ENCODE peak calls at places on chromosomes 3 and 15, in ten cellular contexts. One of them, this sample, is unnamed.

GRCh38 chr3:146306024-146306423 is 55.1 kb upstream of the PLSCR4 start:
- DNase-seq in CMK: no peak
- DNase-seq in A172: no peak
- DNase-seq in A673: no peak
- DNase-seq in stimulated activated CD4-positive, alpha-beta T cell treated with anti-CD3 and anti-CD28 coated beads, Interleukin-12 subunit alpha, Interleukin-12 subunit beta, amount 100 ng/mL, for 48 hours: no peak
- DNase-seq in MCF 10A: no peak
- DNase-seq in H54: no peak
- DNase-seq in activated T-helper 1 cell treated with Interleukin-2 at 50 U/mL for 16 hours: no peak
- DNase-seq in RCC 7860: no peak
- DNase-seq in activated CD8-positive, alpha-beta memory T cell treated with anti-CD3 and anti-CD28 coated beads for 24 hours: no peak
- DNase-seq in this sample: no peak

GRCh38 chr3:117692416-117692995 is 982.9 kb downstream of the TUSC7 start:
- DNase-seq in CMK: no peak
- DNase-seq in A172: no peak
- DNase-seq in A673: no peak
- DNase-seq in stimulated activated CD4-positive, alpha-beta T cell treated with anti-CD3 and anti-CD28 coated beads, Interleukin-12 subunit alpha, Interleukin-12 subunit beta, amount 100 ng/mL, for 48 hours: no peak
- DNase-seq in MCF 10A: no peak
- DNase-seq in H54: no peak
- DNase-seq in activated T-helper 1 cell treated with Interleukin-2 at 50 U/mL for 16 hours: no peak
- DNase-seq in RCC 7860: peak
- DNase-seq in activated CD8-positive, alpha-beta memory T cell treated with anti-CD3 and anti-CD28 coated beads for 24 hours: no peak
- DNase-seq in this sample: no peak

GRCh38 chr15:91919014-91919534 is 65.6 kb downstream of the SLCO3A1 start:
- DNase-seq in CMK: no peak
- DNase-seq in A172: no peak
- DNase-seq in A673: no peak
- DNase-seq in stimulated activated CD4-positive, alpha-beta T cell treated with anti-CD3 and anti-CD28 coated beads, Interleukin-12 subunit alpha, Interleukin-12 subunit beta, amount 100 ng/mL, for 48 hours: no peak
- DNase-seq in MCF 10A: no peak
- DNase-seq in H54: no peak
- DNase-seq in activated T-helper 1 cell treated with Interleukin-2 at 50 U/mL for 16 hours: no peak
- DNase-seq in RCC 7860: no peak
- DNase-seq in activated CD8-positive, alpha-beta memory T cell treated with anti-CD3 and anti-CD28 coated beads for 24 hours: no peak
- DNase-seq in this sample: no peak

GRCh38 chr3:161197855-161198836 is 23.0 kb upstream of the NMD3 start:
- DNase-seq in CMK: no peak
- DNase-seq in A172: peak
- DNase-seq in A673: no peak
- DNase-seq in stimulated activated CD4-positive, alpha-beta T cell treated with anti-CD3 and anti-CD28 coated beads, Interleukin-12 subunit alpha, Interleukin-12 subunit beta, amount 100 ng/mL, for 48 hours: no peak
- DNase-seq in MCF 10A: no peak
- DNase-seq in H54: no peak
- DNase-seq in activated T-helper 1 cell treated with Interleukin-2 at 50 U/mL for 16 hours: no peak
- DNase-seq in RCC 7860: peak
- DNase-seq in activated CD8-positive, alpha-beta memory T cell treated with anti-CD3 and anti-CD28 coated beads for 24 hours: no peak
- DNase-seq in this sample: no peak

GRCh38 chr3:116314476-116314875 is 130.8 kb downstream of the LSAMP start:
- DNase-seq in CMK: no peak
- DNase-seq in A172: no peak
- DNase-seq in A673: no peak
- DNase-seq in stimulated activated CD4-positive, alpha-beta T cell treated with anti-CD3 and anti-CD28 coated beads, Interleukin-12 subunit alpha, Interleukin-12 subunit beta, amount 100 ng/mL, for 48 hours: no peak
- DNase-seq in MCF 10A: no peak
- DNase-seq in H54: no peak
- DNase-seq in activated T-helper 1 cell treated with Interleukin-2 at 50 U/mL for 16 hours: no peak
- DNase-seq in RCC 7860: no peak
- DNase-seq in activated CD8-positive, alpha-beta memory T cell treated with anti-CD3 and anti-CD28 coated beads for 24 hours: no peak
- DNase-seq in this sample: no peak

GRCh38 chr15:90241343-90242192 is 7.6 kb downstream of the GDPGP1 start:
- DNase-seq in CMK: no peak
- DNase-seq in A172: no peak
- DNase-seq in A673: no peak
- DNase-seq in stimulated activated CD4-positive, alpha-beta T cell treated with anti-CD3 and anti-CD28 coated beads, Interleukin-12 subunit alpha, Interleukin-12 subunit beta, amount 100 ng/mL, for 48 hours: no peak
- DNase-seq in MCF 10A: no peak
- DNase-seq in H54: no peak
- DNase-seq in activated T-helper 1 cell treated with Interleukin-2 at 50 U/mL for 16 hours: no peak
- DNase-seq in RCC 7860: no peak
- DNase-seq in activated CD8-positive, alpha-beta memory T cell treated with anti-CD3 and anti-CD28 coated beads for 24 hours: no peak
- DNase-seq in this sample: no peak

GRCh38 chr15:63460210-63461135 is 43.9 kb upstream of the USP3 start:
- DNase-seq in CMK: no peak
- DNase-seq in A172: no peak
- DNase-seq in A673: no peak
- DNase-seq in stimulated activated CD4-positive, alpha-beta T cell treated with anti-CD3 and anti-CD28 coated beads, Interleukin-12 subunit alpha, Interleukin-12 subunit beta, amount 100 ng/mL, for 48 hours: no peak
- DNase-seq in MCF 10A: no peak
- DNase-seq in H54: no peak
- DNase-seq in activated T-helper 1 cell treated with Interleukin-2 at 50 U/mL for 16 hours: no peak
- DNase-seq in RCC 7860: no peak
- DNase-seq in activated CD8-positive, alpha-beta memory T cell treated with anti-CD3 and anti-CD28 coated beads for 24 hours: no peak
- DNase-seq in this sample: no peak

GRCh38 chr15:69607101-69607500 is 154.5 kb downstream of the RPLP1 start:
- DNase-seq in CMK: no peak
- DNase-seq in A172: no peak
- DNase-seq in A673: no peak
- DNase-seq in stimulated activated CD4-positive, alpha-beta T cell treated with anti-CD3 and anti-CD28 coated beads, Interleukin-12 subunit alpha, Interleukin-12 subunit beta, amount 100 ng/mL, for 48 hours: no peak
- DNase-seq in MCF 10A: peak
- DNase-seq in H54: no peak
- DNase-seq in activated T-helper 1 cell treated with Interleukin-2 at 50 U/mL for 16 hours: no peak
- DNase-seq in RCC 7860: no peak
- DNase-seq in activated CD8-positive, alpha-beta memory T cell treated with anti-CD3 and anti-CD28 coated beads for 24 hours: no peak
- DNase-seq in this sample: peak

GRCh38 chr15:62107561-62108110 is 40.9 kb downstream of the C2CD4A start:
- DNase-seq in CMK: no peak
- DNase-seq in A172: no peak
- DNase-seq in A673: no peak
- DNase-seq in stimulated activated CD4-positive, alpha-beta T cell treated with anti-CD3 and anti-CD28 coated beads, Interleukin-12 subunit alpha, Interleukin-12 subunit beta, amount 100 ng/mL, for 48 hours: no peak
- DNase-seq in MCF 10A: no peak
- DNase-seq in H54: no peak
- DNase-seq in activated T-helper 1 cell treated with Interleukin-2 at 50 U/mL for 16 hours: no peak
- DNase-seq in RCC 7860: peak
- DNase-seq in activated CD8-positive, alpha-beta memory T cell treated with anti-CD3 and anti-CD28 coated beads for 24 hours: no peak
- DNase-seq in this sample: no peak

GRCh38 chr3:154275965-154276364 is 48.3 kb downstream of the DHX36 start:
- DNase-seq in CMK: no peak
- DNase-seq in A172: no peak
- DNase-seq in A673: no peak
- DNase-seq in stimulated activated CD4-positive, alpha-beta T cell treated with anti-CD3 and anti-CD28 coated beads, Interleukin-12 subunit alpha, Interleukin-12 subunit beta, amount 100 ng/mL, for 48 hours: no peak
- DNase-seq in MCF 10A: no peak
- DNase-seq in H54: no peak
- DNase-seq in activated T-helper 1 cell treated with Interleukin-2 at 50 U/mL for 16 hours: no peak
- DNase-seq in RCC 7860: no peak
- DNase-seq in activated CD8-positive, alpha-beta memory T cell treated with anti-CD3 and anti-CD28 coated beads for 24 hours: no peak
- DNase-seq in this sample: no peak

GRCh38 chr3:155745795-155746550 is 1.1 kb upstream of the PLCH1 start:
- DNase-seq in CMK: no peak
- DNase-seq in A172: no peak
- DNase-seq in A673: peak
- DNase-seq in stimulated activated CD4-positive, alpha-beta T cell treated with anti-CD3 and anti-CD28 coated beads, Interleukin-12 subunit alpha, Interleukin-12 subunit beta, amount 100 ng/mL, for 48 hours: no peak
- DNase-seq in MCF 10A: peak
- DNase-seq in H54: peak
- DNase-seq in activated T-helper 1 cell treated with Interleukin-2 at 50 U/mL for 16 hours: no peak
- DNase-seq in RCC 7860: peak
- DNase-seq in activated CD8-positive, alpha-beta memory T cell treated with anti-CD3 and anti-CD28 coated beads for 24 hours: no peak
- DNase-seq in this sample: no peak

GRCh38 chr15:89665449-89666146 is 10.3 kb upstream of the KIF7 start:
- DNase-seq in CMK: no peak
- DNase-seq in A172: no peak
- DNase-seq in A673: peak
- DNase-seq in stimulated activated CD4-positive, alpha-beta T cell treated with anti-CD3 and anti-CD28 coated beads, Interleukin-12 subunit alpha, Interleukin-12 subunit beta, amount 100 ng/mL, for 48 hours: no peak
- DNase-seq in MCF 10A: no peak
- DNase-seq in H54: no peak
- DNase-seq in activated T-helper 1 cell treated with Interleukin-2 at 50 U/mL for 16 hours: no peak
- DNase-seq in RCC 7860: no peak
- DNase-seq in activated CD8-positive, alpha-beta memory T cell treated with anti-CD3 and anti-CD28 coated beads for 24 hours: no peak
- DNase-seq in this sample: no peak

GRCh38 chr3:50179710-50180109 is 11.7 kb upstream of the GNAT1 start:
- DNase-seq in CMK: no peak
- DNase-seq in A172: peak
- DNase-seq in A673: no peak
- DNase-seq in stimulated activated CD4-positive, alpha-beta T cell treated with anti-CD3 and anti-CD28 coated beads, Interleukin-12 subunit alpha, Interleukin-12 subunit beta, amount 100 ng/mL, for 48 hours: no peak
- DNase-seq in MCF 10A: no peak
- DNase-seq in H54: no peak
- DNase-seq in activated T-helper 1 cell treated with Interleukin-2 at 50 U/mL for 16 hours: no peak
- DNase-seq in RCC 7860: no peak
- DNase-seq in activated CD8-positive, alpha-beta memory T cell treated with anti-CD3 and anti-CD28 coated beads for 24 hours: no peak
- DNase-seq in this sample: no peak

GRCh38 chr15:50182233-50183013 is 427 bp downstream of the SLC27A2 start:
- DNase-seq in CMK: peak
- DNase-seq in A172: no peak
- DNase-seq in A673: no peak
- DNase-seq in stimulated activated CD4-positive, alpha-beta T cell treated with anti-CD3 and anti-CD28 coated beads, Interleukin-12 subunit alpha, Interleukin-12 subunit beta, amount 100 ng/mL, for 48 hours: peak
- DNase-seq in MCF 10A: peak
- DNase-seq in H54: no peak
- DNase-seq in activated T-helper 1 cell treated with Interleukin-2 at 50 U/mL for 16 hours: peak
- DNase-seq in RCC 7860: no peak
- DNase-seq in activated CD8-positive, alpha-beta memory T cell treated with anti-CD3 and anti-CD28 coated beads for 24 hours: peak
- DNase-seq in this sample: no peak

GRCh38 chr15:70407955-70408354 is 310.2 kb upstream of the TLE3 start:
- DNase-seq in CMK: no peak
- DNase-seq in A172: no peak
- DNase-seq in A673: no peak
- DNase-seq in stimulated activated CD4-positive, alpha-beta T cell treated with anti-CD3 and anti-CD28 coated beads, Interleukin-12 subunit alpha, Interleukin-12 subunit beta, amount 100 ng/mL, for 48 hours: no peak
- DNase-seq in MCF 10A: no peak
- DNase-seq in H54: no peak
- DNase-seq in activated T-helper 1 cell treated with Interleukin-2 at 50 U/mL for 16 hours: no peak
- DNase-seq in RCC 7860: no peak
- DNase-seq in activated CD8-positive, alpha-beta memory T cell treated with anti-CD3 and anti-CD28 coated beads for 24 hours: no peak
- DNase-seq in this sample: no peak

GRCh38 chr3:55367396-55367795 is 119.7 kb downstream of the WNT5A start:
- DNase-seq in CMK: no peak
- DNase-seq in A172: no peak
- DNase-seq in A673: no peak
- DNase-seq in stimulated activated CD4-positive, alpha-beta T cell treated with anti-CD3 and anti-CD28 coated beads, Interleukin-12 subunit alpha, Interleukin-12 subunit beta, amount 100 ng/mL, for 48 hours: no peak
- DNase-seq in MCF 10A: no peak
- DNase-seq in H54: no peak
- DNase-seq in activated T-helper 1 cell treated with Interleukin-2 at 50 U/mL for 16 hours: no peak
- DNase-seq in RCC 7860: no peak
- DNase-seq in activated CD8-positive, alpha-beta memory T cell treated with anti-CD3 and anti-CD28 coated beads for 24 hours: no peak
- DNase-seq in this sample: no peak

GRCh38 chr15:77633134-77633912 is 611 bp upstream of the LINGO1 start:
- DNase-seq in CMK: peak
- DNase-seq in A172: peak
- DNase-seq in A673: peak
- DNase-seq in stimulated activated CD4-positive, alpha-beta T cell treated with anti-CD3 and anti-CD28 coated beads, Interleukin-12 subunit alpha, Interleukin-12 subunit beta, amount 100 ng/mL, for 48 hours: peak
- DNase-seq in MCF 10A: peak
- DNase-seq in H54: peak
- DNase-seq in activated T-helper 1 cell treated with Interleukin-2 at 50 U/mL for 16 hours: peak
- DNase-seq in RCC 7860: peak
- DNase-seq in activated CD8-positive, alpha-beta memory T cell treated with anti-CD3 and anti-CD28 coated beads for 24 hours: peak
- DNase-seq in this sample: peak

GRCh38 chr3:43528498-43529099 is 93.2 kb downstream of the ANO10 start:
- DNase-seq in CMK: no peak
- DNase-seq in A172: no peak
- DNase-seq in A673: no peak
- DNase-seq in stimulated activated CD4-positive, alpha-beta T cell treated with anti-CD3 and anti-CD28 coated beads, Interleukin-12 subunit alpha, Interleukin-12 subunit beta, amount 100 ng/mL, for 48 hours: no peak
- DNase-seq in MCF 10A: no peak
- DNase-seq in H54: no peak
- DNase-seq in activated T-helper 1 cell treated with Interleukin-2 at 50 U/mL for 16 hours: no peak
- DNase-seq in RCC 7860: no peak
- DNase-seq in activated CD8-positive, alpha-beta memory T cell treated with anti-CD3 and anti-CD28 coated beads for 24 hours: no peak
- DNase-seq in this sample: no peak

GRCh38 chr15:60392986-60393811 is 4.6 kb downstream of the ANXA2 start:
- DNase-seq in CMK: no peak
- DNase-seq in A172: peak
- DNase-seq in A673: peak
- DNase-seq in stimulated activated CD4-positive, alpha-beta T cell treated with anti-CD3 and anti-CD28 coated beads, Interleukin-12 subunit alpha, Interleukin-12 subunit beta, amount 100 ng/mL, for 48 hours: peak
- DNase-seq in MCF 10A: peak
- DNase-seq in H54: no peak
- DNase-seq in activated T-helper 1 cell treated with Interleukin-2 at 50 U/mL for 16 hours: no peak
- DNase-seq in RCC 7860: peak
- DNase-seq in activated CD8-positive, alpha-beta memory T cell treated with anti-CD3 and anti-CD28 coated beads for 24 hours: no peak
- DNase-seq in this sample: peak

GRCh38 chr3:23333633-23334032 is 130.5 kb downstream of the UBE2E2 start:
- DNase-seq in CMK: no peak
- DNase-seq in A172: no peak
- DNase-seq in A673: no peak
- DNase-seq in stimulated activated CD4-positive, alpha-beta T cell treated with anti-CD3 and anti-CD28 coated beads, Interleukin-12 subunit alpha, Interleukin-12 subunit beta, amount 100 ng/mL, for 48 hours: no peak
- DNase-seq in MCF 10A: no peak
- DNase-seq in H54: no peak
- DNase-seq in activated T-helper 1 cell treated with Interleukin-2 at 50 U/mL for 16 hours: no peak
- DNase-seq in RCC 7860: no peak
- DNase-seq in activated CD8-positive, alpha-beta memory T cell treated with anti-CD3 and anti-CD28 coated beads for 24 hours: no peak
- DNase-seq in this sample: no peak

GRCh38 chr3:125043599-125044151 is 12.1 kb downstream of the HEG1 start:
- DNase-seq in CMK: no peak
- DNase-seq in A172: no peak
- DNase-seq in A673: no peak
- DNase-seq in stimulated activated CD4-positive, alpha-beta T cell treated with anti-CD3 and anti-CD28 coated beads, Interleukin-12 subunit alpha, Interleukin-12 subunit beta, amount 100 ng/mL, for 48 hours: no peak
- DNase-seq in MCF 10A: no peak
- DNase-seq in H54: no peak
- DNase-seq in activated T-helper 1 cell treated with Interleukin-2 at 50 U/mL for 16 hours: no peak
- DNase-seq in RCC 7860: no peak
- DNase-seq in activated CD8-positive, alpha-beta memory T cell treated with anti-CD3 and anti-CD28 coated beads for 24 hours: no peak
- DNase-seq in this sample: no peak

GRCh38 chr3:194828126-194828525 is 142.4 kb downstream of the FAM43A start:
- DNase-seq in CMK: no peak
- DNase-seq in A172: peak
- DNase-seq in A673: no peak
- DNase-seq in stimulated activated CD4-positive, alpha-beta T cell treated with anti-CD3 and anti-CD28 coated beads, Interleukin-12 subunit alpha, Interleukin-12 subunit beta, amount 100 ng/mL, for 48 hours: no peak
- DNase-seq in MCF 10A: no peak
- DNase-seq in H54: no peak
- DNase-seq in activated T-helper 1 cell treated with Interleukin-2 at 50 U/mL for 16 hours: no peak
- DNase-seq in RCC 7860: no peak
- DNase-seq in activated CD8-positive, alpha-beta memory T cell treated with anti-CD3 and anti-CD28 coated beads for 24 hours: no peak
- DNase-seq in this sample: no peak

GRCh38 chr3:55592572-55592971 is 105.5 kb upstream of the WNT5A start:
- DNase-seq in CMK: no peak
- DNase-seq in A172: no peak
- DNase-seq in A673: no peak
- DNase-seq in stimulated activated CD4-positive, alpha-beta T cell treated with anti-CD3 and anti-CD28 coated beads, Interleukin-12 subunit alpha, Interleukin-12 subunit beta, amount 100 ng/mL, for 48 hours: no peak
- DNase-seq in MCF 10A: no peak
- DNase-seq in H54: no peak
- DNase-seq in activated T-helper 1 cell treated with Interleukin-2 at 50 U/mL for 16 hours: no peak
- DNase-seq in RCC 7860: no peak
- DNase-seq in activated CD8-positive, alpha-beta memory T cell treated with anti-CD3 and anti-CD28 coated beads for 24 hours: no peak
- DNase-seq in this sample: no peak

GRCh38 chr3:39144095-39144747 is 9.2 kb downstream of the CSRNP1 start:
- DNase-seq in CMK: no peak
- DNase-seq in A172: no peak
- DNase-seq in A673: no peak
- DNase-seq in stimulated activated CD4-positive, alpha-beta T cell treated with anti-CD3 and anti-CD28 coated beads, Interleukin-12 subunit alpha, Interleukin-12 subunit beta, amount 100 ng/mL, for 48 hours: no peak
- DNase-seq in MCF 10A: no peak
- DNase-seq in H54: no peak
- DNase-seq in activated T-helper 1 cell treated with Interleukin-2 at 50 U/mL for 16 hours: no peak
- DNase-seq in RCC 7860: no peak
- DNase-seq in activated CD8-positive, alpha-beta memory T cell treated with anti-CD3 and anti-CD28 coated beads for 24 hours: peak
- DNase-seq in this sample: no peak